ENCODE peak calls at places on chromosomes 6 and 20, in four cellular contexts. One of them, this sample, is unnamed.

GRCh38 chr6:143962644-143962929 is 45.5 kb downstream of the PLAGL1 start:
- DNase-seq in GM12878: no peak
- DNase-seq in H1: no peak
- DNase-seq in K562: no peak
- DNase-seq in this sample: no peak

GRCh38 chr20:50369225-50370035 is 140.8 kb upstream of the PTPN1 start:
- DNase-seq in K562: no peak
- DNase-seq in GM12878: no peak
- DNase-seq in H1: no peak
- DNase-seq in this sample: no peak

GRCh38 chr6:3211681-3212080 is 15.8 kb downstream of the TUBB2B start:
- DNase-seq in H1: no peak
- DNase-seq in K562: no peak
- DNase-seq in GM12878: no peak
- DNase-seq in this sample: no peak

GRCh38 chr6:142694054-142694453 is 250.9 kb downstream of the HIVEP2 start:
- DNase-seq in K562: no peak
- DNase-seq in H1: no peak
- DNase-seq in GM12878: no peak
- DNase-seq in this sample: no peak

GRCh38 chr20:25668446-25668845 is 28.2 kb downstream of the ZNF337 start:
- DNase-seq in GM12878: no peak
- DNase-seq in H1: no peak
- DNase-seq in K562: no peak
- DNase-seq in this sample: no peak

GRCh38 chr6:170505306-170505705 is 47.8 kb downstream of the PSMB1 start:
- DNase-seq in K562: no peak
- DNase-seq in H1: no peak
- DNase-seq in GM12878: no peak
- DNase-seq in this sample: no peak

GRCh38 chr20:59581983-59582679 is 22.2 kb upstream of the PHACTR3 start:
- DNase-seq in H1: no peak
- DNase-seq in K562: no peak
- DNase-seq in GM12878: no peak
- DNase-seq in this sample: no peak

GRCh38 chr6:109690373-109690739 is 646 bp downstream of the AK9 start:
- DNase-seq in K562: peak
- DNase-seq in H1: peak
- DNase-seq in GM12878: no peak
- DNase-seq in this sample: no peak

GRCh38 chr20:11261533-11262000 is 587.8 kb upstream of the JAG1 start:
- DNase-seq in H1: no peak
- DNase-seq in K562: no peak
- DNase-seq in GM12878: peak
- DNase-seq in this sample: no peak

GRCh38 chr20:9912858-9913434 is 74.1 kb upstream of the PAK5 start:
- DNase-seq in K562: peak
- DNase-seq in GM12878: no peak
- DNase-seq in H1: peak
- DNase-seq in this sample: peak

GRCh38 chr20:36847009-36847709 is 28.8 kb upstream of the TLDC2 start:
- DNase-seq in GM12878: no peak
- DNase-seq in K562: no peak
- DNase-seq in H1: no peak
- DNase-seq in this sample: no peak

GRCh38 chr6:169577236-169577635 is 124.6 kb downstream of the WDR27 start:
- DNase-seq in K562: no peak
- DNase-seq in H1: no peak
- DNase-seq in GM12878: no peak
- DNase-seq in this sample: no peak

GRCh38 chr20:6708010-6708409 is 59.5 kb upstream of the BMP2 start:
- DNase-seq in K562: no peak
- DNase-seq in H1: no peak
- DNase-seq in GM12878: no peak
- DNase-seq in this sample: no peak

GRCh38 chr20:49501917-49502316 is 19.4 kb upstream of the KCNB1 start:
- DNase-seq in GM12878: no peak
- DNase-seq in H1: no peak
- DNase-seq in K562: peak
- DNase-seq in this sample: peak

GRCh38 chr20:8372819-8373218 is 240.8 kb downstream of the PLCB1 start:
- DNase-seq in H1: no peak
- DNase-seq in GM12878: no peak
- DNase-seq in K562: no peak
- DNase-seq in this sample: no peak

GRCh38 chr20:23043376-23043775 is 6.1 kb downstream of the THBD start:
- DNase-seq in GM12878: no peak
- DNase-seq in K562: no peak
- DNase-seq in H1: no peak
- DNase-seq in this sample: no peak

DNA sequence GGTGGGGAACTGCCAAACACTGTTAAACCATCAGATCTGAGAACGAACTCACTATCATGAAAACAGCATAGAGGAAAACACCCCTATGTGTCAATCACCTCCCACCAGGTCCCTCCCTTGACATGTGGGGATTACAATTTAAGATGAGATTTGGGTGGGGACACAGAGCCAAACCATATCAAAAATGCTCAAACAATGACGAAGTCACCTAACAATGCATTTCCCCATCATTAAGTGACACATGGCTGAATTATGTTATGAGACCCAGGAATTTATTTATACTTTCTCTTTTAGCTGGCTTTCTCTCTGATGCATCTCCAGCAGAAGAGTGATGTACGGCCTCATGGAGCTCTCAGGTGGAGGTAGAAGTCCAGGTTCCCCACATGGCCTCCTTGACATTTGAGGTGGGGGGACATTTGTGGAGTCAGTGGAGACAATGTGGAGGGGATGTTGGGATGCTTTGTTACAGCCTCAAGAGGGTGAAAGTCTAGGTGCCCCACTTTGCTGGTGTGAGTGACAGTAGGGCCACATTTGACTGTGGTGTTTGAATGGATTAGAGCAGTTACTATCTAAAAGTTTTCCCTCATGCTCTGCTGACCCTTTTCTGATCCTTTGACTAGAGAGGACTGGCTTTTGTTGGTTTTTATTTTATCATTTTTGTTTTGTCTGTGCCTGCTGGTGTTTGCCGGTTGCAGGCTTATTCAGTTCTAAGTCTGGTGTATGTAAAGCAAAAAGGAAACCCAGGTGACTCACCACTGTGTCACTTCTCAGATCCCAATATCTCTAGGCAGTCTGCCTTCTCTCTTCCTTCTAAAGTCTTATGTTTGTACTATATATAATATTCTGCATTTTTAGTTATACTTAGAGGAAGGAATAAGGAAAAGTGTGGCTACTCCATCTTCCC is 18.5 kb upstream of the DCBLD1 start:
- DNase-seq in GM12878: no peak
- DNase-seq in H1: no peak
- DNase-seq in K562: no peak
- DNase-seq in this sample: no peak
- TF ChIP-seq EGR1 in GM12878: no peak
- TF ChIP-seq EGR1 in H1: no peak
- TF ChIP-seq EGR1 in K562: no peak
- TF ChIP-seq EGR1 in this sample: no peak

GRCh38 chr20:63733117-63733516 is 3.3 kb upstream of the LIME1 start:
- DNase-seq in GM12878: no peak
- DNase-seq in K562: no peak
- DNase-seq in H1: no peak
- DNase-seq in this sample: no peak
- H3K4me2 ChIP-seq in GM12878: no peak
- H3K4me2 ChIP-seq in K562: no peak
- H3K4me2 ChIP-seq in H1: no peak
- H3K4me2 ChIP-seq in this sample: no peak

DNA sequence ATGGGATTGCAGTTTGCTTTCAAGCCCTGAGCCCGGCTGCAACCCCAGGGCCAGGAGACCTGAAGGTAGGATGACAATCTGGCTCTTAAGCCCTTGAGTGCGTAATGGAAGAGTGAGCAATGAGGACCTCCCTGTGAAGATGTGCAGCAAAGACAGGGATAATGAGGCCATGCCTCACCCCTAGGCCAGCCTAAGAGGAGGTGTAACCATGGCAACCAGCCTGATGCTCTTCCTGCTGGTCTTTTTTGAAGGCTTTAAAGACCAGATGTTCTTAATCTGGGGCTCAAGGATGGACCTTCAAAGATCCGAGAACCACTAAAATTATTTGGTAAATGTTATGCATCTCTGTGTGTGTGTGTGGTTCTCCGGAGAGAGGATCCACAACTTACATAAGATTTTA is 8.2 kb downstream of the ARHGAP40 start:
- DNase-seq in H1: no peak
- DNase-seq in GM12878: no peak
- DNase-seq in K562: no peak
- DNase-seq in this sample: no peak
- TF ChIP-seq EGR1 in H1: no peak
- TF ChIP-seq EGR1 in GM12878: no peak
- TF ChIP-seq EGR1 in K562: no peak
- TF ChIP-seq EGR1 in this sample: no peak

GRCh38 chr6:10314163-10314955 is 100.5 kb downstream of the TFAP2A start:
- DNase-seq in K562: peak
- DNase-seq in GM12878: no peak
- DNase-seq in H1: no peak
- DNase-seq in this sample: no peak

GRCh38 chr6:10313799-10314162 is 101.1 kb downstream of the TFAP2A start:
- DNase-seq in H1: no peak
- DNase-seq in K562: no peak
- DNase-seq in GM12878: no peak
- DNase-seq in this sample: no peak

GRCh38 chr6:10315631-10316145 is 99.2 kb downstream of the TFAP2A start:
- DNase-seq in H1: no peak
- DNase-seq in GM12878: no peak
- DNase-seq in K562: no peak
- DNase-seq in this sample: no peak

GRCh38 chr6:10315034-10315433 is 99.8 kb downstream of the TFAP2A start:
- DNase-seq in GM12878: no peak
- DNase-seq in H1: peak
- DNase-seq in K562: no peak
- DNase-seq in this sample: no peak

DNA sequence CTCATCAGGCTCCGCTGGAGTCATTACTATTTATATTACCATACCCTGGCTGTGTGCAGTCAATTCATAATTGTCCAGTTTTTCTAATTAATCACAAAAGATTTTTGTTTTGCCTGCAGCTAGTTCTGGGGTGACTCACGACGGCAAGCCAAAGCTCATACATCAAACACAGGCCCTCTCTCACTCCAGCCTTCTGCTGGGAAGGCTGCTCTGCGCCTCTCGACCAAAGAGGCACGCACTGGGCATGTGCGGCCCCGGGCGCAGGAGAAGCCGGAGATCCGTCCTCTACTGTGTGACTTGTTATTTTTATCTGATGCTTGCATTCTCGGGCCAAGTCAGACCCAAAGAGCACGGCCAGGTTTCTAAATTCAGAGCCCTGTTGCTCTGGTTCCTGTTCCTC is 98.5 kb downstream of the TFAP2A start:
- DNase-seq in K562: peak
- DNase-seq in GM12878: no peak
- DNase-seq in H1: no peak
- DNase-seq in this sample: no peak
- H3K4me2 ChIP-seq in K562: peak
- H3K4me2 ChIP-seq in GM12878: no peak
- H3K4me2 ChIP-seq in H1: no peak
- H3K4me2 ChIP-seq in this sample: no peak

GRCh38 chr6:139925894-139926641 is 551.6 kb upstream of the CITED2 start:
- DNase-seq in K562: no peak
- DNase-seq in H1: no peak
- DNase-seq in GM12878: no peak
- DNase-seq in this sample: no peak
- TF ChIP-seq EGR1 in K562: no peak
- TF ChIP-seq EGR1 in H1: no peak
- TF ChIP-seq EGR1 in GM12878: no peak
- TF ChIP-seq EGR1 in this sample: no peak